ENCODE peak calls at places on chromosomes 3 and 15, in seven cellular contexts. D is ovary; U is stimulated activated naive B cell treated with anti-CD40 and anti-IgM and Interleukin-4, amounts not matched to agents 10 μg/mL and 1 μg/mL and 100 μg/mL, for 72 hours; L is T-cell; T is caudate nucleus; I is NCI-H1105; V is activated effector memory CD4-positive, alpha-beta T cell treated with anti-CD3 and anti-CD28 coated beads, Interleukin-2, amount 50 U/mL, for 16 hours. K is an unnamed sample.

GRCh38 chr15:42080585-42081462 is 13.5 kb downstream of the PLA2G4D start:
- DNase-seq in T (no peak), D (no peak), L (no peak), U (no peak), I (no peak), V (no peak), K (no peak)

GRCh38 chr3:106013971-106014370 is 145.2 kb upstream of the CBLB start:
- DNase-seq in L (no peak), T (no peak), D (no peak), U (no peak), I (no peak), V (no peak), K (no peak)

GRCh38 chr3:64293121-64293520 is 67.9 kb upstream of the PRICKLE2 start:
- DNase-seq in L (no peak), I (no peak), T (no peak), D (no peak), V (no peak), U (no peak), K (no peak)

GRCh38 chr3:112134335-112135124 is 1.5 kb upstream of the GCSAM start:
- DNase-seq in T (no peak), L (no peak), V (no peak), I (no peak), D (no peak), U (no peak), K (peak; percentile 30)

GRCh38 chr15:73518876-73519594 is 76.1 kb downstream of the REC114 start:
- DNase-seq in T (no peak), I (no peak), U (no peak), D (no peak), V (no peak), L (no peak), K (no peak)

GRCh38 chr3:149299938-149300791 is 33.3 kb downstream of the TM4SF18 start:
- DNase-seq in I (peak; percentile 27), T (no peak), L (no peak), D (no peak), V (no peak), U (no peak), K (no peak)

GRCh38 chr15:57519806-57520205 is 71.9 kb upstream of the MYZAP start:
- DNase-seq in D (no peak), U (no peak), I (no peak), L (no peak), V (no peak), T (no peak), K (no peak)

GRCh38 chr3:184563941-184564684 is 2.5 kb downstream of the EPHB3 start:
- DNase-seq in I (no peak), U (no peak), T (no peak), D (no peak), V (no peak), L (no peak), K (no peak)

GRCh38 chr3:41674449-41674848 is 287.5 kb downstream of the ULK4 start:
- DNase-seq in T (no peak), D (no peak), L (no peak), V (no peak), I (no peak), U (no peak), K (no peak)

K was measured in CD8-positive, alpha-beta T cell.